ENCODE peak calls at places on chromosomes 5 and 9, in six cellular contexts. V, Y, U, O, K and W are unnamed samples.

GRCh38 chr9:114016629-114017423 is 61.3 kb downstream of the AMBP start:
- DNase-seq in O (peak), U (no peak), K (no peak), Y (no peak), V (no peak), W (no peak)

GRCh38 chr5:136164226-136164625 is 28.7 kb downstream of the SMIM32 start:
- DNase-seq in Y (peak), O (no peak), K (no peak), U (no peak), V (no peak), W (no peak)

GRCh38 chr9:72232778-72233177 is 83.5 kb downstream of the GDA start:
- DNase-seq in V (no peak), K (no peak), U (no peak), O (no peak), Y (no peak), W (no peak)

GRCh38 chr9:132488611-132489010 is 78.6 kb downstream of the CFAP77 start:
- DNase-seq in K (no peak), U (no peak), O (no peak), V (no peak), Y (no peak), W (no peak)

GRCh38 chr5:102049517-102049916 is 246.6 kb downstream of the SLCO4C1 start:
- DNase-seq in Y (no peak), O (no peak), U (no peak), V (no peak), K (no peak), W (no peak)

GRCh38 chr5:53319306-53319705 is 161.1 kb upstream of the FST start:
- DNase-seq in O (no peak), U (no peak), K (no peak), V (no peak), Y (no peak), W (no peak)

GRCh38 chr9:133151601-133152525 is 11.9 kb downstream of the GBGT1 start:
- DNase-seq in V (no peak), Y (no peak), O (no peak), U (no peak), K (no peak), W (no peak)

GRCh38 chr5:166788050-166788449 is 1503.4 kb upstream of the WWC1 start:
- DNase-seq in K (no peak), V (no peak), O (no peak), U (no peak), Y (no peak), W (no peak)

GRCh38 chr5:180313677-180314076 is 21.8 kb upstream of the MAPK9 start:
- DNase-seq in K (no peak), V (peak), O (peak), Y (no peak), U (peak), W (no peak)

GRCh38 chr5:107542831-107543231 is 127.9 kb downstream of the EFNA5 start:
- DNase-seq in K (peak), Y (no peak), V (peak), U (peak), O (peak), W (peak)

GRCh38 chr5:150612905-150613670 is 27.4 kb upstream of the SYNPO start:
- DNase-seq in U (no peak), Y (no peak), O (no peak), V (no peak), K (peak), W (no peak)

GRCh38 chr9:122096620-122097415 is 3.7 kb upstream of the TTLL11 start:
- DNase-seq in O (no peak), Y (no peak), U (no peak), V (no peak), K (no peak), W (no peak)

GRCh38 chr5:116944171-116944570 is 369.5 kb upstream of the SEMA6A start:
- DNase-seq in Y (no peak), O (no peak), U (no peak), K (no peak), V (no peak), W (no peak)

GRCh38 chr5:79480991-79481390 is 32.9 kb downstream of the HOMER1 start:
- DNase-seq in K (no peak), U (no peak), O (no peak), Y (no peak), V (no peak), W (no peak)

GRCh38 chr5:45521067-45521466 is 175.1 kb downstream of the HCN1 start:
- DNase-seq in O (no peak), Y (no peak), U (no peak), V (no peak), K (no peak), W (peak)

GRCh38 chr5:135829179-135829578 is 5.3 kb upstream of the SLC25A48 start:
- DNase-seq in V (no peak), O (no peak), Y (no peak), K (no peak), U (no peak), W (no peak)

GRCh38 chr5:111555760-111556159 is 43.4 kb upstream of the STARD4 start:
- DNase-seq in O (no peak), V (no peak), K (no peak), Y (no peak), U (no peak), W (no peak)

GRCh38 chr5:73966411-73966810 is 340.4 kb downstream of the ARHGEF28 start:
- DNase-seq in V (no peak), O (no peak), K (no peak), U (peak), Y (no peak), W (no peak)

GRCh38 chr9:133726401-133727276 is 11.5 kb downstream of the SARDH start:
- DNase-seq in V (peak), O (peak), K (peak), Y (peak), U (peak), W (peak)

GRCh38 chr9:18274693-18275092 is 199.3 kb upstream of the ADAMTSL1 start:
- DNase-seq in K (peak), U (peak), O (no peak), V (no peak), Y (no peak), W (peak)

GRCh38 chr5:149809919-149810691 is 80.0 kb downstream of the PPARGC1B start:
- DNase-seq in O (no peak), U (no peak), K (no peak), V (no peak), Y (no peak), W (no peak)

GRCh38 chr9:120913673-120914266 is 12.8 kb downstream of the TRAF1 start:
- DNase-seq in V (no peak), U (no peak), Y (no peak), K (no peak), O (no peak), W (no peak)

GRCh38 chr5:105836263-105836662 is 1834.5 kb downstream of the EFNA5 start:
- DNase-seq in V (no peak), K (peak), U (peak), O (no peak), Y (no peak), W (peak)

GRCh38 chr5:13664377-13664776 is 280.1 kb downstream of the DNAH5 start:
- DNase-seq in Y (no peak), U (peak), V (no peak), K (peak), O (no peak), W (peak)

GRCh38 chr5:29899583-29899982 is 1293.9 kb upstream of the CDH6 start:
- DNase-seq in O (peak), Y (no peak), V (no peak), K (no peak), U (no peak), W (no peak)

GRCh38 chr9:89408628-89409101 is 89.2 kb downstream of the SEMA4D start:
- DNase-seq in V (no peak), O (peak), Y (no peak), K (no peak), U (no peak), W (no peak)

GRCh38 chr5:157948738-157949410 is 89.9 kb upstream of the CLINT1 start:
- DNase-seq in V (peak), K (peak), U (peak), Y (peak), O (peak), W (peak)
- H3K4me3 ChIP-seq in V (peak), K (peak), U (peak), Y (peak), O (peak), W (no peak)

DNA sequence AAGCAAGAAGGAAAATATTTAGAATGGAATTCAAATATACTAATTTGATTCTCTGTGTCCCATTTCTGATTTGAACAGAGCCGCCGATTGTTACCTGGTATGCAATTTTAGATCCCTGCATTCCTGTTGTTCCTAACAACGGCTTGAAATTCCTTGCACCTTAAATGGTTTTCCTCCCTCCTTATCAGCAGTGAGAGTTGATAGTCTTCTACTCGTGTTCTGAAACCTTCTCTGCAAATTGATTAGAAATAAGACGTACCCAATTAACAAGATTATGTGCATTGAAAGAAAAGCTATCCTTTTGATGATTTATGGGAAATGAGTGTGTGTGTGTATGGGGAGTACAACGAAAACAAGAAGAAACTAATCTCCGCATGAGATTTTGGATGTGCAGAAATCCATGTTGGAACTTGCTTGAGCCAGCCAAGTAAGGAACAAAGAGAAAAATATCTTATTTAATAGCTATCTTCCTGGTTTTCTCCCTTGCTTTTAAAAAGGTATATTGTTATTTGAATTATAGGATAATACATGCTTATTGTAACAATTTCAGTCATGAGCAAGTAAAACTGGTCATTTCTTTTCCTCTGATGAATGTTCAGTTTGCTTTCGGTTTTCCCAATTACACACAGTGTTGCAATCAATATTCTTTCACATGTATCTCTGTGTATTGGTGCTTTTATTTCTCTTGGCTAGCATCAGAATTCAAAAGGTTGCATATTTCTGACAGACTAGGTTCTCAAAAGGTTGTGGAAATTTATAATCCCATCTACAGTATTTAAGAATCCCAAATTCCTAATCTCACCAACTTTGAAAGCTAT is 211.1 kb upstream of the ACTBL2 start:
- DNase-seq in Y (no peak), V (no peak), O (no peak), U (peak), K (peak), W (no peak)
- H3K4me3 ChIP-seq in Y (no peak), V (peak), O (no peak), U (peak), K (no peak), W (no peak)

GRCh38 chr5:4868140-4868735 is 271.9 kb upstream of the ADAMTS16 start:
- DNase-seq in U (peak), K (peak), Y (peak), O (no peak), V (peak), W (peak)
- H3K4me3 ChIP-seq in U (no peak), K (no peak), Y (no peak), O (no peak), V (no peak), W (no peak)

DNA sequence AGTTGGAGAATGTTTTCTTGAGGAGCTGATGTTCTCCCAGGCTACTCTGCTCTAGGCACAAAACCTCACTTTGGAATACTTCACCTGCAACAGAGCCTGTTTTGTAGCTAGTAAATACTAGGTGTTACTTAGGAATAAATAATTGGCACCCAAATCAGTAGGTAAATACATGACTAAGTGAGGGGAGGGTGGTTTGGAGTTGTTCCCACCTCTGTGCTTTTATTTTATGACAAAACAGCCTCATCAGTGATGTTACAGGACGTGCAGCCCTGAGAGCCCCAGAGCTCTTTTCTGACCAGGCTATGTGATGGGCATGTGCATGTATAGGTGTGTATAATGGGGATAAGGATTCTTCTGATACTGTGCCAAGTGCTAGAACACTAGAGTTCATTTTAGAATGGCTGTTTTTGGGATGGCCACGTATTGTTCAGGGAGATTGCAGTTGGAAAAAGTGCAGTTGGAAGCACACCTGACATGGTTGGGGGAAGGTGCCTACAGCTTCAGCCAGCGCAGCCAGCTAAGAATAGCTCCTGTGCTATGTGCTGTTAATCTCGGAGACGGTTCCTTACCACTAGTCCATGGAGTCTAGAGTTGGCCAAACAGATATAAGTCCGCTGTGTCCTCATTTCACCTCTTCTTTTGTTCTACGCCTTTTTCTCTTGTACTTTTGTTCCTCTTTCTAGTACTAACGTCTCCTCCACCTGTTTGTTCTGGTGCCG is 284.8 kb downstream of the FANCC start:
- DNase-seq in O (no peak), V (no peak), K (no peak), Y (no peak), U (no peak), W (no peak)
- H3K4me3 ChIP-seq in O (no peak), V (peak), K (no peak), Y (no peak), U (no peak), W (no peak)

DNA sequence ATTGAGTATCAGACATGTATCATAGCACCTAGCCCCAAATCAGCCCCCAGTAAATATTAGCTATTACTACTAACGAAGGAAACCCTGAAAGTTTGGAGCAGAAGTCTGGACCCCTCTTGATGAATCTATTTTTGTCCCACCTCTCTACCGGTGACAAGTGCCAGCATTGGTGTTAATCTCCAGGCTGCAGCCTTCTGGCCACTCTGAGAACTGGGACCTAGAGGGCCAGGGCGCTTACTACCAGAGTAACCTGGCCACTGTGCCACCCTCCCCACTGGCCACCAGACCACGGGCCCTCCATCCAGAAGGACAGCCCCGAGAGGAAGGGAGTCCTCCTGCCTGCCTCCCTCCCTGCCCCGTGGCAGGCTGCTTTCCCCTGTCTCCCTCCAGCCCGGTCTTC is 349 bp downstream of the KCNMB1 start:
- DNase-seq in V (no peak), K (no peak), O (no peak), Y (no peak), U (no peak), W (no peak)
- H3K4me3 ChIP-seq in V (peak), K (no peak), O (peak), Y (no peak), U (no peak), W (no peak)

GRCh38 chr5:97141539-97141938 is 872 bp downstream of the LIX1 start:
- DNase-seq in K (no peak), Y (no peak), V (no peak), U (no peak), O (no peak), W (no peak)

GRCh38 chr5:97143715-97144114 is 1.3 kb upstream of the LIX1 start:
- DNase-seq in O (no peak), Y (no peak), U (no peak), K (no peak), V (no peak), W (no peak)

GRCh38 chr5:97142521-97143254 is at the start of gene LIX1:
- DNase-seq in U (peak), V (no peak), O (no peak), K (peak), Y (peak), W (peak)

GRCh38 chr5:97136471-97136870 is 5.9 kb downstream of the LIX1 start:
- DNase-seq in U (no peak), V (no peak), O (no peak), K (no peak), Y (no peak), W (no peak)

GRCh38 chr5:97141031-97141430 is 1.4 kb downstream of the LIX1 start:
- DNase-seq in K (no peak), U (no peak), O (no peak), Y (no peak), V (no peak), W (no peak)
- H3K4me3 ChIP-seq in K (no peak), U (no peak), O (no peak), Y (no peak), V (no peak), W (no peak)

DNA sequence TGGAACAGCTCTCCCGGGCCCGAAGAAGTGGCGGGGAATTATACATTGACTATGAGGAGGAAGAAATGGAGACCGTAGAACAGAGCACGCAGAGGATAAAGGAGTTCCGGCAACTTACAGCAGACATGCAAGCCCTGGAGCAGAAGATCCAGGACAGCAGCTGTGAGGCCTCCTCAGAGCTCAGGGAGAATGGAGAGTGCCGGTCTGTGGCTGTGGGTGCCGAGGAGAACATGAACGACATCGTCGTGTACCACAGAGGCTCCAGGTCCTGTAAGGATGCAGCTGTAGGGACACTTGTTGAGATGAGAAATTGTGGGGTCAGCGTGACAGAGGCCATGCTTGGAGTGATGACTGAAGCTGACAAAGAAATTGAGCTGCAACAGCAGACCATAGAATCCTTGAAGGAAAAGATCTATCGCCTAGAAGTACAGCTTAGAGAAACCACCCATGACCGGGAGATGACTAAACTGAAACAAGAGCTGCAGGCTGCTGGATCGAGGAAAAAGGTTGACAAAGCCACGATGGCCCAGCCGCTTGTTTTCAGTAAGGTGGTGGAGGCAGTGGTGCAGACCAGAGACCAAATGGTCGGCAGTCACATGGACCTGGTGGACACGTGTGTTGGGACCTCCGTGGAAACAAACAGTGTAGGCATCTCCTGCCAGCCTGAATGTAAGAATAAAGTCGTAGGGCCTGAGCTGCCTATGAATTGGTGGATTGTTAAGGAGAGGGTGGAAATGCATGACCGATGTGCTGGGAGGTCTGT is 129.6 kb upstream of the DMRT1 start:
- DNase-seq in O (no peak), Y (no peak), K (no peak), U (no peak), V (no peak), W (no peak)
- H3K4me3 ChIP-seq in O (no peak), Y (no peak), K (no peak), U (no peak), V (no peak), W (no peak)

DNA sequence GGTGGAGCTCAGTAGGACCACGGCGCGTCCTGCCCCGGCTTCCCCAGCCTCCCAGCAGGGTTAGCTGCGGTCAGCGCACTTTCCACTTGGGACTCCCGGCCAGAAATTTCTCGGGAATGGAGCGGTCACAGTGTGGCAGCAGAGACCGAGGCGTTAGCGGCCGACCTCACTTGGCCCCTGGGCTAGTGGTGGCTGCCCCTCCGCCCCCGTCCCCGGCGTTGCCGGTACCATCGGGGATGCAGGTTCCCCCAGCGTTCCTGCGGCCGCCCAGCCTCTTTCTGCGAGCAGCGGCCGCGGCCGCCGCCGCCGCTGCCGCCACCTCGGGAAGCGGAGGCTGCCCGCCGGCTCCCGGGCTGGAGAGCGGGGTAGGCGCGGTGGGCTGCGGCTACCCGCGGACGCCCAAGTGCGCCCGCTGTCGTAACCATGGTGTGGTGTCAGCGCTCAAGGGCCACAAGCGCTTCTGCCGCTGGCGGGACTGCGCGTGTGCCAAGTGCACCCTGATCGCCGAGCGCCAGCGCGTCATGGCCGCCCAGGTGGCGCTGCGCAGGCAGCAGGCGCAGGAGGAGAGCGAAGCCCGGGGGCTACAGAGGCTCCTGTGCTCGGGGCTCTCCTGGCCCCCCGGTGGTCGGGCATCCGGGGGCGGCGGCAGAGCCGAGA is 454 bp downstream of the DMRTA1 start:
- DNase-seq in U (peak), V (peak), K (no peak), Y (no peak), O (peak), W (peak)
- H3K4me3 ChIP-seq in U (peak), V (peak), K (peak), Y (no peak), O (peak), W (peak)